ENCODE peak calls at places on chromosomes 2 and 18, in seven cellular contexts. One of them, this sample, is unnamed.

GRCh38 chr2:33104052-33104623 is 157.4 kb downstream of the LTBP1 start:
- DNase-seq in cardiac muscle cell: no peak
- DNase-seq in SK-N-SH: no peak
- DNase-seq in fibroblast of mammary gland: peak
- DNase-seq in GM10248: no peak
- DNase-seq in dorsolateral prefrontal cortex: no peak
- DNase-seq in ascending aorta: no peak
- DNase-seq in this sample: no peak

GRCh38 chr2:20682166-20682565 is 15.2 kb downstream of the GDF7 start:
- DNase-seq in dorsolateral prefrontal cortex: no peak
- DNase-seq in ascending aorta: no peak
- DNase-seq in SK-N-SH: no peak
- DNase-seq in cardiac muscle cell: no peak
- DNase-seq in GM10248: no peak
- DNase-seq in fibroblast of mammary gland: no peak
- DNase-seq in this sample: no peak

GRCh38 chr18:68796936-68797690 is 767 bp upstream of the CCDC102B start:
- DNase-seq in GM10248: no peak
- DNase-seq in cardiac muscle cell: no peak
- DNase-seq in ascending aorta: no peak
- DNase-seq in SK-N-SH: no peak
- DNase-seq in dorsolateral prefrontal cortex: no peak
- DNase-seq in fibroblast of mammary gland: peak
- DNase-seq in this sample: no peak

GRCh38 chr2:38909872-38910271 is 20.2 kb downstream of the ARHGEF33 start:
- DNase-seq in GM10248: no peak
- DNase-seq in dorsolateral prefrontal cortex: no peak
- DNase-seq in SK-N-SH: no peak
- DNase-seq in ascending aorta: no peak
- DNase-seq in cardiac muscle cell: no peak
- DNase-seq in fibroblast of mammary gland: no peak
- DNase-seq in this sample: no peak

GRCh38 chr2:201879986-201880385 is 73.6 kb downstream of the CDK15 start:
- DNase-seq in GM10248: no peak
- DNase-seq in SK-N-SH: no peak
- DNase-seq in fibroblast of mammary gland: no peak
- DNase-seq in cardiac muscle cell: no peak
- DNase-seq in ascending aorta: no peak
- DNase-seq in dorsolateral prefrontal cortex: no peak
- DNase-seq in this sample: no peak

GRCh38 chr2:176565641-176566323 is 296.5 kb downstream of the MTX2 start:
- DNase-seq in fibroblast of mammary gland: peak
- DNase-seq in SK-N-SH: no peak
- DNase-seq in GM10248: no peak
- DNase-seq in cardiac muscle cell: no peak
- DNase-seq in ascending aorta: no peak
- DNase-seq in dorsolateral prefrontal cortex: no peak
- DNase-seq in this sample: no peak

GRCh38 chr18:32081881-32082280 is 9.8 kb upstream of the RNF138 start:
- DNase-seq in cardiac muscle cell: no peak
- DNase-seq in fibroblast of mammary gland: no peak
- DNase-seq in ascending aorta: no peak
- DNase-seq in SK-N-SH: no peak
- DNase-seq in dorsolateral prefrontal cortex: no peak
- DNase-seq in GM10248: no peak
- DNase-seq in this sample: no peak

GRCh38 chr2:113203901-113204519 is 30.2 kb downstream of the PSD4 start:
- DNase-seq in SK-N-SH: peak
- DNase-seq in cardiac muscle cell: peak
- DNase-seq in GM10248: peak
- DNase-seq in dorsolateral prefrontal cortex: peak
- DNase-seq in ascending aorta: no peak
- DNase-seq in fibroblast of mammary gland: peak
- DNase-seq in this sample: peak

GRCh38 chr2:112483047-112483473 is 1.1 kb downstream of the TTL start:
- DNase-seq in fibroblast of mammary gland: peak
- DNase-seq in GM10248: no peak
- DNase-seq in SK-N-SH: peak
- DNase-seq in cardiac muscle cell: peak
- DNase-seq in ascending aorta: no peak
- DNase-seq in dorsolateral prefrontal cortex: no peak
- DNase-seq in this sample: no peak

GRCh38 chr18:41862921-41863320 is 92.1 kb upstream of the PIK3C3 start:
- DNase-seq in dorsolateral prefrontal cortex: no peak
- DNase-seq in ascending aorta: no peak
- DNase-seq in cardiac muscle cell: no peak
- DNase-seq in GM10248: no peak
- DNase-seq in fibroblast of mammary gland: no peak
- DNase-seq in SK-N-SH: no peak
- DNase-seq in this sample: no peak

GRCh38 chr18:28574175-28574574 is 397.2 kb upstream of the CDH2 start:
- DNase-seq in GM10248: no peak
- DNase-seq in fibroblast of mammary gland: no peak
- DNase-seq in SK-N-SH: no peak
- DNase-seq in dorsolateral prefrontal cortex: no peak
- DNase-seq in ascending aorta: no peak
- DNase-seq in cardiac muscle cell: no peak
- DNase-seq in this sample: no peak

GRCh38 chr2:218694405-218695145 is 16.1 kb upstream of the TTLL4 start:
- DNase-seq in SK-N-SH: no peak
- DNase-seq in cardiac muscle cell: no peak
- DNase-seq in fibroblast of mammary gland: peak
- DNase-seq in ascending aorta: no peak
- DNase-seq in dorsolateral prefrontal cortex: no peak
- DNase-seq in GM10248: no peak
- DNase-seq in this sample: no peak

GRCh38 chr2:236601306-236602202 is 31.9 kb downstream of the ACKR3 start:
- DNase-seq in fibroblast of mammary gland: no peak
- DNase-seq in GM10248: no peak
- DNase-seq in SK-N-SH: no peak
- DNase-seq in dorsolateral prefrontal cortex: no peak
- DNase-seq in ascending aorta: no peak
- DNase-seq in cardiac muscle cell: no peak
- DNase-seq in this sample: no peak

GRCh38 chr2:135096665-135097446 is 44.8 kb downstream of the RAB3GAP1 start:
- DNase-seq in SK-N-SH: no peak
- DNase-seq in GM10248: no peak
- DNase-seq in cardiac muscle cell: no peak
- DNase-seq in ascending aorta: no peak
- DNase-seq in fibroblast of mammary gland: no peak
- DNase-seq in dorsolateral prefrontal cortex: no peak
- DNase-seq in this sample: no peak

GRCh38 chr2:223203971-223204370 is 152.0 kb downstream of the KCNE4 start:
- DNase-seq in ascending aorta: no peak
- DNase-seq in SK-N-SH: no peak
- DNase-seq in fibroblast of mammary gland: peak
- DNase-seq in dorsolateral prefrontal cortex: no peak
- DNase-seq in GM10248: no peak
- DNase-seq in cardiac muscle cell: no peak
- DNase-seq in this sample: no peak

GRCh38 chr2:88182721-88183120 is 12.6 kb downstream of the THNSL2 start:
- DNase-seq in cardiac muscle cell: no peak
- DNase-seq in GM10248: no peak
- DNase-seq in ascending aorta: no peak
- DNase-seq in dorsolateral prefrontal cortex: no peak
- DNase-seq in SK-N-SH: no peak
- DNase-seq in fibroblast of mammary gland: no peak
- DNase-seq in this sample: no peak

GRCh38 chr2:18159899-18160298 is 281.4 kb downstream of the KCNS3 start:
- DNase-seq in ascending aorta: no peak
- DNase-seq in cardiac muscle cell: no peak
- DNase-seq in SK-N-SH: no peak
- DNase-seq in GM10248: no peak
- DNase-seq in fibroblast of mammary gland: no peak
- DNase-seq in dorsolateral prefrontal cortex: no peak
- DNase-seq in this sample: no peak

GRCh38 chr2:74441690-74442482 is at the start of gene RTKN:
- DNase-seq in ascending aorta: no peak
- DNase-seq in cardiac muscle cell: peak
- DNase-seq in dorsolateral prefrontal cortex: peak
- DNase-seq in GM10248: peak
- DNase-seq in fibroblast of mammary gland: no peak
- DNase-seq in SK-N-SH: no peak
- DNase-seq in this sample: peak

GRCh38 chr18:8661754-8662573 is 43.4 kb upstream of the MTCL1 start:
- DNase-seq in dorsolateral prefrontal cortex: no peak
- DNase-seq in GM10248: no peak
- DNase-seq in cardiac muscle cell: peak
- DNase-seq in fibroblast of mammary gland: no peak
- DNase-seq in SK-N-SH: peak
- DNase-seq in ascending aorta: no peak
- DNase-seq in this sample: no peak

GRCh38 chr18:11327656-11328055 is 178.3 kb upstream of the PIEZO2 start:
- DNase-seq in cardiac muscle cell: no peak
- DNase-seq in ascending aorta: no peak
- DNase-seq in GM10248: no peak
- DNase-seq in fibroblast of mammary gland: peak
- DNase-seq in dorsolateral prefrontal cortex: no peak
- DNase-seq in SK-N-SH: no peak
- DNase-seq in this sample: no peak

GRCh38 chr2:8133331-8133730 is 548.5 kb upstream of the ID2 start:
- DNase-seq in ascending aorta: no peak
- DNase-seq in cardiac muscle cell: no peak
- DNase-seq in fibroblast of mammary gland: no peak
- DNase-seq in dorsolateral prefrontal cortex: no peak
- DNase-seq in GM10248: no peak
- DNase-seq in SK-N-SH: no peak
- DNase-seq in this sample: no peak

GRCh38 chr18:44693030-44693784 is 12.5 kb downstream of the SETBP1 start:
- DNase-seq in dorsolateral prefrontal cortex: no peak
- DNase-seq in ascending aorta: no peak
- DNase-seq in SK-N-SH: no peak
- DNase-seq in cardiac muscle cell: no peak
- DNase-seq in GM10248: no peak
- DNase-seq in fibroblast of mammary gland: peak
- DNase-seq in this sample: no peak

GRCh38 chr2:230865766-230866703 is 1.3 kb downstream of the ITM2C start:
- DNase-seq in fibroblast of mammary gland: no peak
- DNase-seq in cardiac muscle cell: peak
- DNase-seq in GM10248: no peak
- DNase-seq in dorsolateral prefrontal cortex: no peak
- DNase-seq in SK-N-SH: peak
- DNase-seq in ascending aorta: no peak
- DNase-seq in this sample: peak
- TF ChIP-seq CTCF in fibroblast of mammary gland: no peak
- TF ChIP-seq CTCF in cardiac muscle cell: peak
- TF ChIP-seq CTCF in GM10248: no peak
- TF ChIP-seq CTCF in dorsolateral prefrontal cortex: no peak
- TF ChIP-seq CTCF in SK-N-SH: peak
- TF ChIP-seq CTCF in ascending aorta: peak
- TF ChIP-seq CTCF in this sample: no peak

DNA sequence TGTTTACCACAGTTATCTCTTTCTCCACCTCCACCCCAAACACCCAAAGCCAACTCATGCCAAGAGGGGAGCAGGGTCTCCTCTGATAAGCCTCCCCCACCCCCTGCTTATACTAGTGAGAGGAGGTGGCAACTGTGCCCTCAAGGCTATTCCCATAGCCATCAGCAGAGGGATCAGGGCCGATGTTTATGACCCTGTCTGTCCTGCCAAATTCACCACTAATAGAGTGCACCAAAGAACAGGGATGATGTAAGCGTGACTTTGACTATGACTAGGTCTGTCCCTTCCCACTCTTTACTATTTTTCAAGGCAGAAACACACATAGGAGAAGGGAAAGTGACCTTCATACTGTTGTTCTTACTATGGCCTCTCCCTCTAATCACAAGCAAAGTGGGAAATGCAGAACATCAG is 74.6 kb downstream of the CLHC1 start:
- DNase-seq in cardiac muscle cell: no peak
- DNase-seq in ascending aorta: no peak
- DNase-seq in dorsolateral prefrontal cortex: no peak
- DNase-seq in GM10248: no peak
- DNase-seq in fibroblast of mammary gland: peak
- DNase-seq in SK-N-SH: peak
- DNase-seq in this sample: no peak
- TF ChIP-seq CTCF in cardiac muscle cell: no peak
- TF ChIP-seq CTCF in ascending aorta: peak
- TF ChIP-seq CTCF in dorsolateral prefrontal cortex: no peak
- TF ChIP-seq CTCF in GM10248: no peak
- TF ChIP-seq CTCF in fibroblast of mammary gland: peak
- TF ChIP-seq CTCF in SK-N-SH: peak
- TF ChIP-seq CTCF in this sample: no peak

DNA sequence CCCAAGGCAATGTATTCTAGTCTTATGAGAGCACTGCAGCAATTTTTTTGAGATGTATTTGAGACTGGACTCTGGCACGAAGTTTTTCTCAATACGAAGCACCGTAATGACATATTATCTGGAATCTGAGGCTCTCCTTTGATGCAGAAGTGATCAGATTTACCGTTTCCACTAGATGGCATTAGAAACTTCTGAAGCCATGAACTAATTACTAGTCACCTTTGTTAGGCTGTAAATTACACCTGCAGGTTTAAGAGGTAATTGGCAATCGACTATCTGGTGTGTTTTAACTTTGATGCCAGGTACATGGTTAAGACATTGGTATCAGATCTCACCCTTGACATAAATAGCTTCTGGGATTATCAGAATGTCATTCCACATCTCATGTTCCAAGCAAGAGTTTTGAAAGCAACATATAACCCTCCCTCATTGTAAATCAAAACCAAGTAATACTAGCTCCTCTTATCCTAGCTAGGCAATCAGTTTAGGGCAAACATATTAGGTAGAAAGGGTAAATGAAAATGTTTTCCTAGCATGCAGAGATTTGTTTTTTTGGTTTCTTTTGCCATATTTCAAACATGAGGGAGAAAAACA is 254.6 kb upstream of the SPRED2 start:
- DNase-seq in ascending aorta: no peak
- DNase-seq in SK-N-SH: no peak
- DNase-seq in cardiac muscle cell: no peak
- DNase-seq in fibroblast of mammary gland: no peak
- DNase-seq in GM10248: no peak
- DNase-seq in dorsolateral prefrontal cortex: no peak
- DNase-seq in this sample: no peak
- TF ChIP-seq CTCF in ascending aorta: no peak
- TF ChIP-seq CTCF in SK-N-SH: no peak
- TF ChIP-seq CTCF in cardiac muscle cell: no peak
- TF ChIP-seq CTCF in fibroblast of mammary gland: no peak
- TF ChIP-seq CTCF in GM10248: no peak
- TF ChIP-seq CTCF in dorsolateral prefrontal cortex: no peak
- TF ChIP-seq CTCF in this sample: no peak

GRCh38 chr2:60459896-60460295 is 93.6 kb downstream of the BCL11A start:
- DNase-seq in SK-N-SH: no peak
- DNase-seq in ascending aorta: no peak
- DNase-seq in dorsolateral prefrontal cortex: no peak
- DNase-seq in cardiac muscle cell: no peak
- DNase-seq in fibroblast of mammary gland: no peak
- DNase-seq in GM10248: no peak
- DNase-seq in this sample: no peak

GRCh38 chr2:60460577-60461420 is 92.7 kb downstream of the BCL11A start:
- DNase-seq in ascending aorta: no peak
- DNase-seq in dorsolateral prefrontal cortex: no peak
- DNase-seq in GM10248: no peak
- DNase-seq in fibroblast of mammary gland: no peak
- DNase-seq in cardiac muscle cell: no peak
- DNase-seq in SK-N-SH: no peak
- DNase-seq in this sample: no peak

GRCh38 chr2:60453896-60454295 is 99.6 kb downstream of the BCL11A start:
- DNase-seq in GM10248: no peak
- DNase-seq in SK-N-SH: no peak
- DNase-seq in cardiac muscle cell: no peak
- DNase-seq in dorsolateral prefrontal cortex: no peak
- DNase-seq in ascending aorta: no peak
- DNase-seq in fibroblast of mammary gland: no peak
- DNase-seq in this sample: no peak

GRCh38 chr2:60453301-60453700 is 100.2 kb downstream of the BCL11A start:
- DNase-seq in dorsolateral prefrontal cortex: no peak
- DNase-seq in cardiac muscle cell: peak
- DNase-seq in SK-N-SH: peak
- DNase-seq in GM10248: no peak
- DNase-seq in ascending aorta: no peak
- DNase-seq in fibroblast of mammary gland: no peak
- DNase-seq in this sample: no peak

GRCh38 chr2:60456115-60456770 is 97.2 kb downstream of the BCL11A start:
- DNase-seq in cardiac muscle cell: no peak
- DNase-seq in SK-N-SH: no peak
- DNase-seq in dorsolateral prefrontal cortex: no peak
- DNase-seq in GM10248: no peak
- DNase-seq in fibroblast of mammary gland: no peak
- DNase-seq in ascending aorta: no peak
- DNase-seq in this sample: no peak
- TF ChIP-seq CTCF in cardiac muscle cell: no peak
- TF ChIP-seq CTCF in SK-N-SH: no peak
- TF ChIP-seq CTCF in dorsolateral prefrontal cortex: no peak
- TF ChIP-seq CTCF in GM10248: no peak
- TF ChIP-seq CTCF in fibroblast of mammary gland: no peak
- TF ChIP-seq CTCF in ascending aorta: no peak
- TF ChIP-seq CTCF in this sample: no peak